ENCODE peak calls at places on chromosome 19, in seven cellular contexts. N, V, Q, S, K, G and A are unnamed samples.
A peak's percentile ranks its signal among the peaks of the same experiment; 100 is the strongest.

GRCh38 chr19:3556978-3557460 is 367 bp downstream of the MFSD12 start:
- DNase-seq in N (no peak), V (peak; percentile 20), Q (peak; percentile 51), S (peak; percentile 65), K (peak; percentile 57), G (peak; percentile 46), A (peak; percentile 80)

GRCh38 chr19:22446605-22447004 is 24.5 kb upstream of the ZNF98 start:
- DNase-seq in N (no peak), V (no peak), Q (no peak), S (no peak), K (no peak), G (no peak), A (no peak)

GRCh38 chr19:16441661-16442071 is 30.1 kb downstream of the EPS15L1 start:
- DNase-seq in N (no peak), V (no peak), Q (peak; percentile 80), S (peak; percentile 71), K (no peak), G (peak; percentile 24), A (peak; percentile 48)

GRCh38 chr19:20078696-20079095 is 896 bp downstream of the ZNF90 start:
- DNase-seq in N (peak; percentile 75), V (peak; percentile 18), Q (peak; percentile 55), S (no peak), K (no peak), G (no peak), A (peak; percentile 53)

GRCh38 chr19:3276341-3276799 is 51.9 kb downstream of the CELF5 start:
- DNase-seq in N (no peak), V (no peak), Q (peak; percentile 95), S (peak; percentile 74), K (no peak), G (peak; percentile 58), A (peak; percentile 72)

GRCh38 chr19:17777840-17778620 is 16.9 kb upstream of the B3GNT3 start:
- DNase-seq in N (no peak), V (no peak), Q (peak; percentile 97), S (peak; percentile 79), K (peak; percentile 58), G (peak; percentile 62), A (peak; percentile 67)

GRCh38 chr19:5094768-5095567 is 126.1 kb downstream of the KDM4B start:
- DNase-seq in N (no peak), V (no peak), Q (no peak), S (no peak), K (no peak), G (no peak), A (no peak)

GRCh38 chr19:5974721-5975387 is 3.1 kb downstream of the RANBP3 start:
- DNase-seq in N (no peak), V (no peak), Q (no peak), S (peak; percentile 69), K (no peak), G (no peak), A (peak; percentile 85)

GRCh38 chr19:8438236-8438635 is 6.5 kb upstream of the HNRNPM start:
- DNase-seq in N (no peak), V (no peak), Q (no peak), S (no peak), K (no peak), G (no peak), A (no peak)

GRCh38 chr19:8444677-8445487 is at the start of gene HNRNPM:
- DNase-seq in N (peak; percentile 95), V (peak; percentile 87), Q (peak; percentile 97), S (peak; percentile 98), K (peak; percentile 100), G (peak; percentile 75), A (peak; percentile 99)

GRCh38 chr19:8445488-8446001 is 770 bp downstream of the HNRNPM start:
- DNase-seq in N (no peak), V (no peak), Q (peak; percentile 44), S (peak; percentile 53), K (peak; percentile 62), G (no peak), A (peak; percentile 70)

GRCh38 chr19:8446055-8446709 is 1.4 kb downstream of the HNRNPM start:
- DNase-seq in N (no peak), V (no peak), Q (no peak), S (no peak), K (no peak), G (no peak), A (no peak)

DNA sequence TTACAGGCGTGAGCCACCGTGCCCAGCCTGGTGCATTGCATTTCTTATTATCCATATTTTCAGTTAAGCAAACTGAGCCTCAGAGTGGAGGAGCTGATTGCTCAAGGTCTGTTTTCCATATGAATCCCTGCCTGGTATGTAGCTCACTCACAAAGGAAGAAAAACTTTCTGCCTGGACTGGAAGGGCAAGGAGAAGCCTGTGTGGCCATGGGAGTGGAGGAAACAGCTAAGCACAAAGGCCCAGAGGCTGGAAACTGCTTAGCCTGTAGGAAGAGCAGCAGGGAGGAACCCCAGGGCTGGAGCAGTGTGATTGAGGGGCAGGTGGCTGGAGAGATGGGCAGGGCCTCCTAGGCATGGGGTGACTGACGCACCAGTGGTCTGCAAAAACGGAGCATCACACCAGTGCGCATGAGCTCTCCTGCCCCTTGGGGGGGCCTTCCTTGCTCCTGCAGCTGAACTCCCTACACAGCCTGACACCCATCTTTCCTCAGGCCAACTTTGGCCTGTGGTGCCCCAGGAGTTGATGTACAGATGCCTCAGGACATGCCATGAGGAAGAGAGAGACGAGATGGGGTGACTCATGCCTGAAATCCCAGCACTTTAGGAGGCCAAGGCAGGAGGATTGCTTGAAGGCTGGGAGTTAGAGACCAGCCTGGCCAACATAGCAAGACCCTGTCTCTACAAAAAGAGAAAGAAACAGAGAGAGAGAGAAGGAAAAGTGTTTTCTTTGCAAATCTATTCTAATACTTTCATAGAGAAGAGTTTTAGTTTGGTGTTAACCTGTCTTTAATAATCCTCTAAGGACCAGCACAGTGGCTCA is 2.8 kb upstream of the HNRNPM start:
- DNase-seq in N (no peak), V (no peak), Q (peak; percentile 83), S (no peak), K (no peak), G (no peak), A (no peak)
- H3K4me2 ChIP-seq in N (no peak overlapping the region), V (no peak overlapping the region), Q (no peak overlapping the region), S (no peak overlapping the region), K (no peak overlapping the region), G (no peak overlapping the region), A (no peak overlapping the region)

GRCh38 chr19:45322744-45323281 is at the start of gene CKM:
- DNase-seq in N (no peak), V (no peak), Q (no peak), S (no peak), K (no peak), G (no peak), A (no peak)

GRCh38 chr19:45323671-45324081 is 1.0 kb upstream of the CKM start:
- DNase-seq in N (no peak), V (no peak), Q (peak; percentile 75), S (no peak), K (no peak), G (no peak), A (peak; percentile 51)

GRCh38 chr19:45322311-45322710 is 364 bp downstream of the CKM start:
- DNase-seq in N (no peak), V (no peak), Q (no peak), S (no peak), K (peak; percentile 53), G (no peak), A (no peak)

GRCh38 chr19:45321848-45322247 is 827 bp downstream of the CKM start:
- DNase-seq in N (no peak), V (no peak), Q (no peak), S (no peak), K (no peak), G (no peak), A (no peak)

GRCh38 chr19:45320997-45321775 is 1.5 kb downstream of the CKM start:
- DNase-seq in N (no peak), V (no peak), Q (no peak), S (no peak), K (no peak), G (no peak), A (no peak)
- H3K4me2 ChIP-seq in N (no peak overlapping the region), V (no peak overlapping the region), Q (no peak overlapping the region), S (no peak overlapping the region), K (no peak overlapping the region), G (no peak overlapping the region), A (no peak overlapping the region)

GRCh38 chr19:40356681-40357595 is 8.4 kb downstream of the PLD3 start:
- DNase-seq in N (no peak), V (no peak), Q (no peak), S (peak; percentile 36), K (no peak), G (no peak), A (no peak)

GRCh38 chr19:40357655-40358054 is 9.2 kb downstream of the PLD3 start:
- DNase-seq in N (no peak), V (no peak), Q (no peak), S (no peak), K (no peak), G (no peak), A (no peak)

GRCh38 chr19:40360020-40360686 is 11.7 kb downstream of the PLD3 start:
- DNase-seq in N (no peak), V (no peak), Q (no peak), S (no peak), K (no peak), G (no peak), A (no peak)

GRCh38 chr19:40355975-40356680 is 7.6 kb downstream of the PLD3 start:
- DNase-seq in N (no peak), V (no peak), Q (no peak), S (peak; percentile 22), K (no peak), G (no peak), A (no peak)

DNA sequence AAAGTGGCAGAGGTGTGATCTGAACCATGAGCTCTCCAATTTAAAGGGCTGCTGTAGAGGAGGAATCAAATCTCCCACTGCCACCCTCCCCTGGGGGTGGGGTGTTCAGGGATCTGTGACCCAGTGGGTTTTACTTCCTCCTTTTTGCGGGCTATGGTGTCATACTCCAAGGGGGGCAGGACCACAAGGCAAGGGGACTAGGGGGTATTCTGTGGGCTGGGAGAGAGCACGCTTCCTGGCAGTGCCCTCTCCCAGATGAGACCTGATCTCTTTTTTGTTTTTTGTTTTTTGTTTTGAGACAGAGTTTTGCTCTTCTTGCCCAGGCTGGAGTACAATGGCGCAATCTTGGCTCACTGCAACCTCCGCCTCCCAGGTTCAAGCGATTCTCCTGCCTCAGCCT is 10.3 kb downstream of the PLD3 start:
- DNase-seq in N (no peak), V (no peak), Q (no peak), S (peak; percentile 81), K (no peak), G (no peak), A (no peak)
- H3K4me2 ChIP-seq in N (no peak overlapping the region), V (no peak overlapping the region), Q (no peak overlapping the region), S (peak overlapping the region; percentile 71), K (no peak overlapping the region), G (no peak overlapping the region), A (no peak overlapping the region)

GRCh38 chr19:35207391-35207871 is 21.1 kb downstream of the FAM187B start:
- DNase-seq in N (no peak), V (no peak), Q (no peak), S (no peak), K (no peak), G (no peak), A (no peak)

GRCh38 chr19:35204799-35205732 is 23.5 kb downstream of the FAM187B start:
- DNase-seq in N (no peak), V (no peak), Q (peak; percentile 64), S (peak; percentile 90), K (no peak), G (no peak), A (no peak)

GRCh38 chr19:35206855-35207254 is 21.7 kb downstream of the FAM187B start:
- DNase-seq in N (no peak), V (no peak), Q (no peak), S (no peak), K (no peak), G (no peak), A (no peak)

GRCh38 chr19:35206379-35206778 is 22.2 kb downstream of the FAM187B start:
- DNase-seq in N (no peak), V (no peak), Q (no peak), S (peak; percentile 85), K (peak; percentile 55), G (no peak), A (no peak)

DNA sequence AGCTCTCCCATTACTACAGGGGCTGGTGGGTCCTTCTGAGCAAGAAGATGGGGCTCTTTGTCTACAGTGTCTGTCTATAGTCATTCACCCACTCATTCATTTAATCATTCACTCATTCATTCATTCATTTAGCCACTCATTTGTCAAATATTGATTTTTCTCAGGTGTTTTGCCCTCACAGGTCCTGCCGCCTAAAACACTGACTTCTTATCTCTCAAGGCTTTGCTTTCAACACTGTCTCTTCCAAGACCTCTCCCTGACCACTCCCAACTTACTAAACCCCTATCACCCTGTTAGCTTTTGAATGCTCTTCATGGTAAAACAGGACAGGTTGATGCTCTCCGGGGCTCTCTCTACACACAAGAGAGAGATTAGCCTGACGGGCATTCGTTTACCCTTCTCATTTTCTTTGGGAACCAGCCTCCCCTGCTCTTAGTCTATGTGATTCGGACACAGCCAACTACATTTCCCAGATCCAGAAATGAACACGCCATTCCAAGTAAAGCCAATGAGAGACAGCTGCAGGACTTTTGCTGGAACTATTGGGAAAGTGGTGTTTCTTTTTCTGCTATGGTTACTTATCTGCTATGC is 22.7 kb downstream of the FAM187B start:
- DNase-seq in N (no peak), V (no peak), Q (no peak), S (peak; percentile 51), K (no peak), G (no peak), A (no peak)
- H3K4me2 ChIP-seq in N (no peak overlapping the region), V (no peak overlapping the region), Q (no peak overlapping the region), S (peak overlapping the region; percentile 81), K (no peak overlapping the region), G (no peak overlapping the region), A (no peak overlapping the region)